ENCODE peak calls at places on chromosomes 7 and 10, in six cellular contexts. Q is SK-N-SH, B is GM23248, X is neural progenitor cell, R is PC-9, F is PC-3. O is an unnamed sample.
A peak's percentile ranks its signal among the peaks of the same experiment; 100 is the strongest.

GRCh38 chr10:34437897-34438296 is 377.2 kb downstream of the PARD3 start:
- DNase-seq in Q (no peak), B (no peak), F (no peak), R (no peak), X (no peak), O (no peak)

GRCh38 chr10:29102233-29102632 is 186.6 kb upstream of the LYZL1 start:
- DNase-seq in X (no peak), B (no peak), F (peak; percentile 50), Q (peak; percentile 26), R (peak; percentile 65), O (no peak)

GRCh38 chr10:11395581-11396310 is 215.7 kb downstream of the USP6NL start:
- DNase-seq in Q (no peak), F (no peak), B (no peak), R (no peak), X (no peak), O (no peak)

GRCh38 chr10:59682986-59683937 is 26.4 kb downstream of the SLC16A9 start:
- DNase-seq in R (no peak), F (peak; percentile 93), X (no peak), Q (no peak), B (no peak), O (peak; percentile 38)

GRCh38 chr10:114340816-114341215 is 63.5 kb downstream of the AFAP1L2 start:
- DNase-seq in B (no peak), Q (no peak), R (no peak), X (no peak), F (no peak), O (no peak)

GRCh38 chr7:82209200-82209599 is 234.4 kb downstream of the CACNA2D1 start:
- DNase-seq in R (no peak), B (no peak), Q (no peak), X (no peak), F (no peak), O (no peak)

GRCh38 chr10:71259282-71259681 is 46.9 kb downstream of the UNC5B start:
- DNase-seq in B (no peak), X (no peak), R (no peak), F (no peak), Q (no peak), O (no peak)

GRCh38 chr7:137045573-137045972 is 177.1 kb downstream of the CHRM2 start:
- DNase-seq in R (no peak), F (no peak), X (no peak), B (no peak), Q (peak; percentile 1), O (no peak)

GRCh38 chr7:40808409-40808942 is 673.7 kb downstream of the SUGCT start:
- DNase-seq in F (peak; percentile 73), X (no peak), R (peak; percentile 92), Q (no peak), B (peak; percentile 97), O (no peak)

GRCh38 chr7:74269757-74270277 is 15.6 kb upstream of the RFC2 start:
- DNase-seq in R (peak; percentile 76), F (peak; percentile 75), X (peak; percentile 67), B (peak; percentile 65), Q (peak; percentile 88), O (peak; percentile 65)
- H3F3A ChIP-seq in R (peaks cover 31% of the 10 kb centered on the region), F (no peaks in the 10 kb centered on the region), X (peaks cover 5% of the 10 kb centered on the region), B (peaks cover 14% of the 10 kb centered on the region), Q (peaks cover 45% of the 10 kb centered on the region), O (no peaks in the 10 kb centered on the region)

GRCh38 chr10:99443483-99443882 is 13.1 kb upstream of the GOT1 start:
- DNase-seq in R (no peak), Q (no peak), F (no peak), X (no peak), B (no peak), O (no peak)
- H3F3A ChIP-seq in R (no peaks in the 10 kb centered on the region), Q (no peaks in the 10 kb centered on the region), F (no peaks in the 10 kb centered on the region), X (no peaks in the 10 kb centered on the region), B (no peaks in the 10 kb centered on the region), O (no peaks in the 10 kb centered on the region)

GRCh38 chr10:88115968-88116367 is 252.5 kb downstream of the PTEN start:
- DNase-seq in X (no peak), R (no peak), Q (no peak), F (no peak), B (peak; percentile 79), O (no peak)
- H3F3A ChIP-seq in X (no peaks in the 10 kb centered on the region), R (no peaks in the 10 kb centered on the region), Q (peaks cover 4% of the 10 kb centered on the region), F (no peaks in the 10 kb centered on the region), B (peaks cover 34% of the 10 kb centered on the region), O (no peaks in the 10 kb centered on the region)

GRCh38 chr10:78042058-78042751 is 8.5 kb downstream of the RPS24 start:
- DNase-seq in F (peak; percentile 39), B (no peak), Q (no peak), X (no peak), R (no peak), O (no peak)
- H3F3A ChIP-seq in F (peaks cover 71% of the 10 kb centered on the region), B (peaks cover 76% of the 10 kb centered on the region), Q (peaks cover 57% of the 10 kb centered on the region), X (peaks cover 59% of the 10 kb centered on the region), R (peaks cover 93% of the 10 kb centered on the region), O (peaks cover 64% of the 10 kb centered on the region)

GRCh38 chr7:2371329-2371728 is 16.7 kb downstream of the EIF3B start:
- DNase-seq in X (no peak), Q (no peak), F (no peak), B (no peak), R (no peak), O (no peak)

GRCh38 chr7:2374401-2374800 is 19.8 kb downstream of the EIF3B start:
- DNase-seq in Q (no peak), B (no peak), R (no peak), F (no peak), X (no peak), O (no peak)

GRCh38 chr7:2373646-2374045 is 19.0 kb downstream of the EIF3B start:
- DNase-seq in F (no peak), Q (no peak), B (no peak), R (no peak), X (no peak), O (no peak)

GRCh38 chr7:2372724-2373123 is 18.1 kb downstream of the EIF3B start:
- DNase-seq in X (no peak), B (no peak), Q (no peak), F (no peak), R (no peak), O (no peak)

DNA sequence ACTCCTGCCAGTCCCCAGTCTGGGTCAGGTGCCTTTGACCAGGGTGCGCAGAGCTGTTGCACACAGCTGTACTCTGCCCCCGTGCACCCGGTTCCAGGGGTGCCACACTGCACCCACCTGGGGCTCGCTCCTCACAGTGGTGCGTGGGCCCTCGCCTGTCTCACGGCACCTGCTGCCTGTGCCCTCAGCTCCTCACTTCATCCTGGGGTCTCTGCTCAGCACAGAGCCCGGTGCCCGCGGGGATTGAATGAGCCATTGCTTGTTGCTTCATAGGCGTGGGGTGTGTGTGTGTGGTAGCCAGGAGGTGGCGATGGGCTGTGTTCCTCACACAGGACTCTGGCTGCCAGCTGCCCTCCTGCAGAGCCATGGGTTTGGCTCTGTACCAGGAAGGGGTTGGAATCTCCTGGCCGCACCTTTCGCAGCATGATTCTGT is 18.5 kb downstream of the EIF3B start:
- DNase-seq in R (no peak), Q (no peak), X (no peak), B (peak; percentile 17), F (no peak), O (no peak)
- H3F3A ChIP-seq in R (peaks cover 47% of the 10 kb centered on the region), Q (peaks cover 7% of the 10 kb centered on the region), X (no peaks in the 10 kb centered on the region), B (no peaks in the 10 kb centered on the region), F (no peaks in the 10 kb centered on the region), O (no peaks in the 10 kb centered on the region)

GRCh38 chr10:97116534-97117162 is 69.1 kb downstream of the SLIT1 start:
- DNase-seq in R (no peak), Q (no peak), X (no peak), F (no peak), B (no peak), O (no peak)
- H3F3A ChIP-seq in R (no peaks in the 10 kb centered on the region), Q (no peaks in the 10 kb centered on the region), X (no peaks in the 10 kb centered on the region), F (no peaks in the 10 kb centered on the region), B (no peaks in the 10 kb centered on the region), O (no peaks in the 10 kb centered on the region)

DNA sequence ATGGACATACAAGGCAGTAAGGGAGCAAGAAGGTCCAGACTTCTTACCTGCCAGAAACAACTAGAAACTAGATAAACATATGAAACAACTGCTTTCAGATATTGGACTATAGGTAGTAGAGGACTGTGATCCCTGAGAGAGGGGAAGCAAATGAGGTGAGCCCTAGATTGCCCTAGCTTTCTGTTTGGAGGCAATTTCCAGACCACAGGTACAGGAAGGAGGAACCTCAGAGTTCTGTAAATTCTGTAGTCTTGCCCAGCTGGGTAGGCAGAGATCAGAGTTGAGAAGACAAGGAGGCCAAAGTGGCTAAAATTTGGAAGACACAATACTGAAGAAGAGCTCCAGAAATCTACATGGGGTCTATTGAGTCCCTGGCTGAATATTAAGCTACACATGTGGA is 21.0 kb downstream of the CDK6 start:
- DNase-seq in F (no peak), R (no peak), B (no peak), X (no peak), Q (no peak), O (peak; percentile 77)
- H3F3A ChIP-seq in F (no peaks in the 10 kb centered on the region), R (peaks cover 7% of the 10 kb centered on the region), B (peaks cover 37% of the 10 kb centered on the region), X (no peaks in the 10 kb centered on the region), Q (peaks cover 54% of the 10 kb centered on the region), O (peaks cover 59% of the 10 kb centered on the region)

GRCh38 chr7:43680736-43681135 is 48.6 kb downstream of the COA1 start:
- DNase-seq in X (no peak), R (no peak), Q (no peak), F (no peak), B (no peak), O (no peak)

GRCh38 chr7:43677864-43678263 is 51.5 kb downstream of the COA1 start:
- DNase-seq in Q (no peak), B (no peak), R (no peak), X (no peak), F (no peak), O (no peak)

GRCh38 chr7:43678315-43678714 is 51.0 kb downstream of the COA1 start:
- DNase-seq in Q (no peak), X (no peak), F (no peak), R (no peak), B (no peak), O (peak; percentile 52)

GRCh38 chr7:43674559-43675436 is 54.5 kb downstream of the COA1 start:
- DNase-seq in Q (no peak), B (peak; percentile 93), R (peak; percentile 100), X (no peak), F (peak; percentile 90), O (no peak)

DNA sequence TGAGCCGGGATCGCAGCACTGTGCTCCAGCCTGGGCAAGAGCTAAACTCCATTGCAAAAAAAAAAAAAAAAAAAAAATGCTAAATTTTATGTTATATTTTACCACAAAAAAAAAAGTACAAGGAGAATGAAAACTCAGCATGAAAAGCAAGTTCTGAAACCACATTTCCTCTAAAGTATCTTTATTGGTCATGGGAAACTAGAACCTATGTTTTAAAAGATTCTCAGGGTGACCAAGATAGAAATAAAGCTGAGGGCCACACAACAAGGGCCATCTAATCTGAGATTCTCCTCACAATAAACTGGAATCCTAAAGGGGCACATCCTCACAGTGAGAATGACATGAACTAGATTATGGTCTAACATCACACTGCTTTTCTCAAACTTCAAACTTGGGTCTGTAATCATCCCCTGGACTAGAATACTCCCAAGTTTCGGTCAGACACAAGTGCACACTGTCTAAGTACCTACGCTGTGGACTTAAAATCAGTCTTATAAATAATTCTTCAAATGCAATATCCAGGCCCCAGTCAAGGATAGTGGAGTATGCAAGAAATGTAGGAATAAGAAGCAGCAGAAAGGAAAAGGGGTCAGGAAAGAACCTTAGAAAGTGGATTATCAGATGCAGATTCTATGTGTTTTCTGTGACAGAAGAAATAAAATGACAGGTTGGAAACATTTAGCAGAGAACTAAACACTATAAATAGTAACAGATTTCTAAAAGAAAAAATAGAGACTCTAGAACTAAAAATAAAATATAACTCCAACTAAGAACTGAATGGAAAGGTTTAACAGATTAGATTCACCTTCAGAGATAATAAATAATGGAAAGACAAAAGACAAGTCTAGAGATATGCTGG is 49.9 kb downstream of the COA1 start:
- DNase-seq in B (no peak), R (no peak), Q (no peak), X (no peak), F (no peak), O (peak; percentile 60)
- H3F3A ChIP-seq in B (peaks cover 10% of the 10 kb centered on the region), R (peaks cover 29% of the 10 kb centered on the region), Q (peaks cover 26% of the 10 kb centered on the region), X (no peaks in the 10 kb centered on the region), F (no peaks in the 10 kb centered on the region), O (peaks cover 16% of the 10 kb centered on the region)

GRCh38 chr7:36186359-36186758 is 33.3 kb downstream of the EEPD1 start:
- DNase-seq in F (no peak), B (no peak), R (no peak), Q (no peak), X (no peak), O (no peak)
- H3F3A ChIP-seq in F (no peaks in the 10 kb centered on the region), B (peaks cover 2% of the 10 kb centered on the region), R (no peaks in the 10 kb centered on the region), Q (no peaks in the 10 kb centered on the region), X (no peaks in the 10 kb centered on the region), O (no peaks in the 10 kb centered on the region)